ENCODE peak calls at places on chromosomes 1 and 21, in ten cellular contexts. O, F, S, V, B, P, Z, H, M and Y are unnamed samples.

GRCh38 chr1:200938955-200939354 is 44.3 kb downstream of the INAVA start:
- DNase-seq in M (no peak), F (no peak), V (no peak), P (no peak), H (no peak), B (no peak), S (no peak), O (no peak), Z (no peak), Y (no peak)

GRCh38 chr1:104706631-104707147 is 957.0 kb downstream of the AMY1C start:
- DNase-seq in M (no peak), F (no peak), B (no peak), Z (no peak), V (no peak), S (no peak), O (no peak), P (no peak), H (peak), Y (no peak)

GRCh38 chr1:19828546-19828945 is 13.5 kb upstream of the RNF186 start:
- DNase-seq in H (no peak), F (no peak), Z (peak), P (no peak), S (no peak), B (no peak), M (peak), V (no peak), O (no peak), Y (no peak)

GRCh38 chr1:22652881-22653316 is at the start of gene C1QB:
- DNase-seq in H (no peak), O (peak), B (no peak), S (peak), P (no peak), M (no peak), Z (no peak), V (no peak), F (no peak), Y (no peak)

GRCh38 chr1:70586046-70586445 is 175.0 kb downstream of the CTH start:
- DNase-seq in V (no peak), B (no peak), O (no peak), Z (no peak), F (no peak), H (no peak), S (no peak), M (no peak), P (no peak), Y (no peak)

GRCh38 chr1:202879128-202879527 is 9.8 kb downstream of the RABIF start:
- DNase-seq in M (no peak), F (no peak), O (no peak), S (no peak), V (no peak), P (no peak), B (no peak), Z (no peak), H (no peak), Y (no peak)

GRCh38 chr1:86061660-86062059 is 94.9 kb downstream of the COL24A1 start:
- DNase-seq in F (no peak), P (no peak), Z (peak), S (no peak), O (no peak), V (no peak), M (peak), H (no peak), B (no peak), Y (no peak)

GRCh38 chr1:28449904-28450303 is 55.9 kb upstream of the RCC1 start:
- DNase-seq in Z (no peak), S (peak), F (no peak), B (no peak), O (no peak), P (no peak), V (no peak), M (no peak), H (no peak), Y (no peak)

GRCh38 chr1:31765041-31765467 is 914 bp upstream of the ADGRB2 start:
- DNase-seq in S (no peak), H (no peak), B (no peak), P (no peak), F (no peak), V (no peak), M (peak), O (no peak), Z (no peak), Y (no peak)

GRCh38 chr1:234750922-234751595 is 141.1 kb upstream of the IRF2BP2 start:
- DNase-seq in V (peak), S (no peak), H (no peak), O (no peak), P (no peak), F (no peak), Z (no peak), B (no peak), M (no peak), Y (no peak)

GRCh38 chr1:111110197-111110899 is 29.5 kb downstream of the DRAM2 start:
- DNase-seq in V (peak), O (no peak), Z (peak), F (no peak), M (peak), B (no peak), S (no peak), H (no peak), P (no peak), Y (no peak)

GRCh38 chr1:217261636-217262035 is 369.3 kb downstream of the GPATCH2 start:
- DNase-seq in H (no peak), M (no peak), P (no peak), V (no peak), S (no peak), B (no peak), F (no peak), O (no peak), Z (no peak), Y (no peak)

GRCh38 chr21:44773291-44773932 is 28.2 kb downstream of the UBE2G2 start:
- DNase-seq in O (no peak), H (no peak), V (peak), P (no peak), S (no peak), Z (no peak), F (no peak), B (no peak), M (no peak), Y (no peak)

GRCh38 chr1:206121269-206121668 is 4.1 kb upstream of the AVPR1B start:
- DNase-seq in B (no peak), V (no peak), Z (no peak), O (no peak), F (no peak), M (no peak), S (no peak), H (no peak), P (no peak), Y (no peak)

GRCh38 chr1:54125671-54126070 is 27.1 kb downstream of the CDCP2 start:
- DNase-seq in H (no peak), V (peak), S (peak), P (peak), F (no peak), B (no peak), M (peak), Z (no peak), O (peak), Y (no peak)

GRCh38 chr1:78437393-78437792 is 53.4 kb upstream of the PTGFR start:
- DNase-seq in Z (peak), V (no peak), F (no peak), S (no peak), M (peak), O (no peak), H (no peak), P (no peak), B (no peak), Y (no peak)

GRCh38 chr1:93005252-93005598 is 44.0 kb upstream of the DIPK1A start:
- DNase-seq in M (no peak), H (no peak), Z (no peak), O (no peak), B (no peak), F (no peak), V (no peak), S (no peak), P (no peak), Y (no peak)

GRCh38 chr21:26795866-26796329 is 49.3 kb downstream of the ADAMTS1 start:
- DNase-seq in P (peak), O (peak), H (peak), B (peak), F (peak), M (peak), V (peak), S (peak), Z (peak), Y (peak)

GRCh38 chr1:186740324-186740723 is 60.1 kb upstream of the PTGS2 start:
- DNase-seq in O (no peak), B (no peak), V (no peak), Z (no peak), P (no peak), S (no peak), M (no peak), F (no peak), H (no peak), Y (no peak)

GRCh38 chr21:39441502-39442475 is 3.8 kb downstream of the LCA5L start:
- DNase-seq in Z (peak), F (no peak), B (no peak), V (no peak), S (no peak), P (no peak), O (peak), M (peak), H (peak), Y (no peak)

GRCh38 chr1:168736450-168736980 is 7.5 kb upstream of the DPT start:
- DNase-seq in B (no peak), S (no peak), Z (no peak), P (no peak), M (no peak), F (no peak), H (no peak), V (no peak), O (no peak), Y (peak)

GRCh38 chr1:201266774-201267173 is 16.5 kb upstream of the PKP1 start:
- DNase-seq in Z (peak), P (no peak), V (peak), M (peak), O (peak), B (peak), S (no peak), F (no peak), H (peak), Y (no peak)

GRCh38 chr1:9435101-9435636 is 104.1 kb upstream of the SLC25A33 start:
- DNase-seq in O (peak), B (no peak), P (no peak), Z (no peak), F (no peak), H (no peak), S (no peak), V (peak), M (no peak), Y (no peak)

GRCh38 chr1:79235221-79236002 is 228.9 kb upstream of the ADGRL4 start:
- DNase-seq in P (no peak), B (no peak), H (no peak), S (no peak), Z (no peak), V (no peak), F (no peak), O (no peak), M (no peak), Y (no peak)

GRCh38 chr1:36306210-36306901 is at the start of gene SH3D21:
- DNase-seq in F (peak), V (peak), B (no peak), O (peak), P (peak), S (peak), H (no peak), Z (no peak), M (no peak), Y (no peak)

GRCh38 chr21:29168874-29169273 is 38.4 kb downstream of the MAP3K7CL start:
- DNase-seq in H (no peak), F (no peak), V (no peak), P (no peak), B (no peak), S (no peak), Z (no peak), M (no peak), O (no peak), Y (no peak)

GRCh38 chr1:15956150-15956549 is 19.8 kb downstream of the ZBTB17 start:
- DNase-seq in V (no peak), S (no peak), H (no peak), Z (no peak), P (no peak), O (no peak), B (no peak), M (peak), F (no peak), Y (no peak)

GRCh38 chr1:244010191-244010590 is 40.9 kb upstream of the ZBTB18 start:
- DNase-seq in P (no peak), M (peak), O (no peak), S (no peak), F (no peak), B (no peak), V (no peak), H (peak), Z (no peak), Y (no peak)

GRCh38 chr21:34074283-34075098 is 1.1 kb downstream of the MRPS6 start:
- DNase-seq in F (no peak), V (no peak), M (no peak), P (no peak), Z (no peak), O (no peak), S (no peak), B (no peak), H (no peak), Y (no peak)

GRCh38 chr1:72366473-72366872 is 84.1 kb upstream of the NEGR1 start:
- DNase-seq in Z (peak), S (no peak), B (no peak), H (no peak), F (no peak), P (no peak), M (peak), V (no peak), O (no peak), Y (no peak)

GRCh38 chr1:218711021-218711420 is 365.9 kb downstream of the TGFB2 start:
- DNase-seq in P (no peak), V (no peak), M (peak), B (no peak), O (no peak), Z (no peak), S (no peak), H (no peak), F (no peak), Y (no peak)

GRCh38 chr1:103514920-103515503 is 10.5 kb upstream of the RNPC3 start:
- DNase-seq in V (no peak), H (peak), B (no peak), P (no peak), Z (peak), F (no peak), S (no peak), M (peak), O (no peak), Y (no peak)

GRCh38 chr1:211229365-211229759 is 29.8 kb upstream of the RCOR3 start:
- DNase-seq in Z (no peak), B (no peak), V (no peak), P (no peak), O (no peak), M (no peak), H (no peak), F (no peak), S (no peak), Y (no peak)

GRCh38 chr1:181094402-181094801 is 5.9 kb downstream of the IER5 start:
- DNase-seq in S (no peak), P (no peak), Z (no peak), H (no peak), M (no peak), B (no peak), F (no peak), O (no peak), V (no peak), Y (no peak)

GRCh38 chr1:181092883-181093282 is 4.4 kb downstream of the IER5 start:
- DNase-seq in P (no peak), F (no peak), H (no peak), B (no peak), Z (no peak), S (no peak), V (no peak), M (no peak), O (no peak), Y (no peak)

GRCh38 chr1:181095763-181096184 is 7.3 kb downstream of the IER5 start:
- DNase-seq in M (no peak), O (no peak), V (no peak), B (no peak), Z (no peak), P (no peak), H (no peak), F (no peak), S (no peak), Y (no peak)

GRCh38 chr1:181095260-181095659 is 6.8 kb downstream of the IER5 start:
- DNase-seq in O (no peak), P (no peak), B (no peak), H (no peak), F (no peak), V (no peak), M (no peak), Z (no peak), S (no peak), Y (no peak)

DNA sequence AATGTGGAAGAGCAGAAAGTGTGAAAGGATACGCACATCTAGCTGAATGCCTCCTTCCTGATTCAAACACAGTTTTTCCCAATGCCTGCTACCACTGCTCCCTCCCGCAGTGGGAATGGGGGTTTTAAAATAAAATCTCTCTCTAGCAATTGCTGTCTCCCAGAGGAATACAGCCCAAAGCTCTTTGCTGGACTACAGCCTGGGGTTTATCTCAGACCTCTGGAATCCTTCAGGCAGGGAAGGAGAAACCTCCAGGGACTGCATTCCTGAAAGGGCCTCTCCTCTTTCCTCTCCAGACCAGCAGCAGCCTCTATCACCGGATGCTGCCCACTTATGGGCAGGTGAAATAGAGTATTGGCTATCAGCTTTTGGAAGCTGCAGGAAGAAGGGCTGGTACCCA is 6.3 kb downstream of the IER5 start:
- DNase-seq in B (peak), V (no peak), H (no peak), O (peak), Z (peak), M (peak), P (no peak), F (no peak), S (peak), Y (no peak)
- H3K4me3 ChIP-seq in B (no peak), V (no peak), H (no peak), O (no peak), Z (no peak), M (no peak), P (no peak), F (no peak), S (no peak), Y (no peak)

GRCh38 chr1:223022641-223023473 is 120.2 kb downstream of the TLR5 start:
- DNase-seq in F (no peak), P (no peak), B (no peak), O (no peak), S (peak), V (no peak), Z (no peak), M (no peak), H (no peak), Y (no peak)
- H3K27ac ChIP-seq in F (no peak), P (no peak), B (no peak), O (no peak), S (peak), V (peak), Z (no peak), M (no peak), H (peak), Y (no peak)

GRCh38 chr1:102178483-102178882 is 181.8 kb upstream of the OLFM3 start:
- DNase-seq in M (no peak), H (no peak), V (no peak), F (no peak), S (no peak), Z (no peak), O (no peak), P (no peak), B (no peak), Y (no peak)

GRCh38 chr1:102172200-102172599 is 175.5 kb upstream of the OLFM3 start:
- DNase-seq in F (no peak), P (no peak), S (no peak), B (no peak), O (no peak), V (no peak), Z (no peak), H (no peak), M (no peak), Y (no peak)

DNA sequence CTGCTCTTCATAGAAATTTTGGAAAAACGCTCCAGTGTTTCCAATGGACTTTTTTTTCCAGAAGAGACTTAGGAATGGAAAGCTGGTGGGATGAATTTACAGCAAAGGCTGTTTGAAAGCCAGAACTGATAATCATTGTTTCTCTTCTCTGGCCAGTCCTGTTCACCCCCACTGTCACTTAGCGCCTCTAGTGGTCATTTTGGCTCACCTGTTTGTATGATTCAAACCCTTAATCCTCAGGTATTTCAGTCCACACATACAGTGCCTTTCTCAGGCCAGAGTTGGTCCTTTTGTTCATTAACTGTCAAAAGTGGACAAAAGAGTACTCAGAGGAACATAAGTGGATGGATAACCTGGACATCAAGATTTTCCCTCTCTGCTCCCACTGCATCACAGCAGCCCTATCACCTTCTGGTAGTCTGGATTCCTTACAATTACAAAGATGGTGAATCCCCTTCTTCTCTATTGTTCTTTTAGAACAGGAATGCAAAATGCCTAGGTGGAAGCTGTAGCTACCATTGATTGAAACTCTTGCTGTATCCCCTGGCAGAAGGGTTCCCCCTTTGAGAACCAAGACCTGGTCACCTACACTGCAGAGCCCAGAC is 177.6 kb upstream of the OLFM3 start:
- DNase-seq in P (no peak), F (no peak), H (no peak), Z (no peak), M (no peak), V (no peak), O (no peak), B (no peak), S (no peak), Y (no peak)
- TF ChIP-seq CTCF in P (no peak), F (no peak), H (no peak), Z (peak), M (no peak), V (no peak), O (no peak), B (peak), S (no peak), Y (no peak)

DNA sequence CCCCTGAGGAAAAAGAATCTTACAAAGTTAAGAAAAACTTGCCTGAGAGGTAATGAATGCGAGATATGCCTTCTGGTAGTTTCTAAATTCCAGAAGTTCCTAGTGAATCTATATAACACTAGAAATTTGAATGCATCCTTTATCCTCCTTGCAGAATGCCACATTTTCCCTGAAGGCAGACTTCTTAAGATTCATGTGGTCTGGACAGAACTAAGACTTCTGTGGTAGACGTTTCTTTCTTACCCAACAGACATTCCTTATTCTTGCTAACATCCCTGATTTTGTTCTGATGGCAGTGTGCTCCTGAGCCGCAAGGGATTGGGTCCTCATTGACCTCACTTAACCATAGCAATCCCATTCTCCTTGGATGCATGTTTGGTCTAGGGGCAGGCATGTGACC is 121.3 kb upstream of the PAPPA2 start:
- DNase-seq in F (no peak), H (no peak), M (no peak), V (no peak), P (no peak), Z (no peak), O (no peak), B (no peak), S (no peak), Y (no peak)
- H3K4me3 ChIP-seq in F (no peak), H (no peak), M (no peak), V (no peak), P (no peak), Z (no peak), O (no peak), B (no peak), S (no peak), Y (no peak)